ENCODE peak calls at places on chromosomes 16 and 17, in five cellular contexts. W is heart left ventricle, O is body of pancreas, L is sigmoid colon, G is prostate gland. P is an unnamed sample.
A peak's percentile ranks its signal among the peaks of the same experiment; 100 is the strongest.

GRCh38 chr17:76353004-76353598 is 615 bp downstream of the PRPSAP1 start:
- DNase-seq in L (peak; percentile 68), G (peak; percentile 10), W (peak; percentile 28), O (peak; percentile 36), P (peak; percentile 53)

GRCh38 chr16:12796498-12796897 is 7.2 kb downstream of the CPPED1 start:
- DNase-seq in W (no peak), G (no peak), L (no peak), O (no peak), P (no peak)

GRCh38 chr16:17921357-17921978 is 415.1 kb downstream of the NPIPA8 start:
- DNase-seq in G (peak; percentile 26), L (no peak), O (no peak), W (no peak), P (no peak)

GRCh38 chr17:58993322-58993721 is 113.4 kb downstream of the TRIM37 start:
- DNase-seq in L (no peak), G (no peak), O (no peak), W (no peak), P (no peak)

GRCh38 chr17:4485676-4486646 is 12.7 kb upstream of the SPNS2 start:
- DNase-seq in W (peak; percentile 43), O (no peak), G (no peak), L (no peak), P (no peak)

GRCh38 chr17:45197555-45198334 is 23.9 kb upstream of the FMNL1 start:
- DNase-seq in O (peak; percentile 94), W (peak; percentile 93), G (peak; percentile 80), L (peak; percentile 95), P (peak; percentile 94)

GRCh38 chr17:27919120-27919519 is 26.0 kb upstream of the LYRM9 start:
- DNase-seq in W (no peak), O (peak; percentile 53), G (no peak), L (no peak), P (no peak)

GRCh38 chr17:80793851-80794267 is 197.8 kb upstream of the CHMP6 start:
- DNase-seq in W (no peak), O (no peak), G (no peak), L (peak; percentile 50), P (no peak)

GRCh38 chr16:50169555-50170096 is 16.5 kb downstream of the TENT4B start:
- DNase-seq in L (no peak), O (no peak), W (no peak), G (no peak), P (no peak)

GRCh38 chr17:38620551-38621277 is 15.0 kb upstream of the SRCIN1 start:
- DNase-seq in W (no peak), L (no peak), G (no peak), O (no peak), P (no peak)

GRCh38 chr17:82023447-82024241 is 539 bp downstream of the LRRC45 start:
- DNase-seq in L (no peak), O (peak; percentile 43), W (no peak), G (no peak), P (no peak)

GRCh38 chr17:79355186-79355585 is 255.7 kb downstream of the RBFOX3 start:
- DNase-seq in G (no peak), O (no peak), L (no peak), W (no peak), P (peak; percentile 70)

GRCh38 chr16:85988723-85989313 is 89.9 kb downstream of the IRF8 start:
- DNase-seq in O (no peak), L (peak; percentile 25), G (no peak), W (no peak), P (no peak)

GRCh38 chr17:69907081-69907847 is 167.8 kb upstream of the KCNJ16 start:
- DNase-seq in L (no peak), O (no peak), W (no peak), G (no peak), P (no peak)

GRCh38 chr17:33234930-33235685 is 58.0 kb downstream of the ASIC2 start:
- DNase-seq in G (peak; percentile 27), W (peak; percentile 79), O (peak; percentile 75), L (peak; percentile 85), P (peak; percentile 14)

GRCh38 chr17:75549246-75550138 is 24.0 kb downstream of the LLGL2 start:
- DNase-seq in L (no peak), W (no peak), G (peak; percentile 88), O (peak; percentile 96), P (peak; percentile 96)

GRCh38 chr16:54933281-54934150 is 2.9 kb downstream of the IRX5 start:
- DNase-seq in O (no peak), W (no peak), G (no peak), L (no peak), P (no peak)

GRCh38 chr16:78434401-78434800 is 334.9 kb downstream of the WWOX start:
- DNase-seq in W (no peak), L (no peak), G (no peak), O (no peak), P (peak; percentile 50)

GRCh38 chr17:75047398-75048098 is 523 bp downstream of the KCTD2 start:
- DNase-seq in L (peak; percentile 80), G (no peak), W (peak; percentile 45), O (peak; percentile 27), P (peak; percentile 16)

GRCh38 chr17:31581022-31581483 is 189.6 kb downstream of the RAB11FIP4 start:
- DNase-seq in L (peak; percentile 92), O (peak; percentile 80), G (peak; percentile 85), W (peak; percentile 89), P (peak; percentile 87)

GRCh38 chr16:25700547-25700946 is 8.8 kb downstream of the HS3ST4 start:
- DNase-seq in L (no peak), G (no peak), W (no peak), O (no peak), P (no peak)

GRCh38 chr16:20385844-20386832 is 18.4 kb downstream of the PDILT start:
- DNase-seq in O (peak; percentile 83), W (peak; percentile 56), L (peak; percentile 74), G (peak; percentile 51), P (peak; percentile 60)

GRCh38 chr16:52617591-52617990 is 70.6 kb upstream of the TOX3 start:
- DNase-seq in L (no peak), W (no peak), O (no peak), G (no peak), P (no peak)

GRCh38 chr16:69150146-69150865 is 17.9 kb downstream of the UTP4 start:
- DNase-seq in G (peak; percentile 73), O (peak; percentile 61), W (no peak), L (no peak), P (peak; percentile 69)

GRCh38 chr16:31568577-31569359 is 41.1 kb downstream of the AHSP start:
- DNase-seq in L (no peak), G (peak; percentile 11), W (no peak), O (peak; percentile 26), P (no peak)

GRCh38 chr16:84240455-84240854 is 643 bp upstream of the KCNG4 start:
- DNase-seq in W (no peak), G (no peak), O (no peak), L (no peak), P (no peak)

GRCh38 chr16:84236671-84237070 is 3.1 kb downstream of the KCNG4 start:
- DNase-seq in W (no peak), G (no peak), O (no peak), L (no peak), P (no peak)

GRCh38 chr16:84239186-84239790 is 524 bp downstream of the KCNG4 start:
- DNase-seq in O (no peak), W (no peak), L (no peak), G (no peak), P (peak; percentile 30)

GRCh38 chr16:84239910-84240309 is at the start of gene KCNG4:
- DNase-seq in L (no peak), O (no peak), G (no peak), W (no peak), P (no peak)

GRCh38 chr16:84237994-84238750 is 1.6 kb downstream of the KCNG4 start:
- DNase-seq in L (no peak), G (no peak), O (no peak), W (no peak), P (peak; percentile 52)
- H3K27me3 ChIP-seq in L (no peaks in the 10 kb centered on the region), G (peaks cover 4% of the 10 kb centered on the region), O (peaks cover 7% of the 10 kb centered on the region), W (peaks cover 20% of the 10 kb centered on the region), P (no peaks in the 10 kb centered on the region)

GRCh38 chr16:22782299-22782698 is 31.7 kb upstream of the HS3ST2 start:
- DNase-seq in L (no peak), O (no peak), W (no peak), G (no peak), P (peak; percentile 3)
- TF ChIP-seq POLR2A in L (no peak), O (no peak), W (no peak), G (no peak), P (no peak)

DNA sequence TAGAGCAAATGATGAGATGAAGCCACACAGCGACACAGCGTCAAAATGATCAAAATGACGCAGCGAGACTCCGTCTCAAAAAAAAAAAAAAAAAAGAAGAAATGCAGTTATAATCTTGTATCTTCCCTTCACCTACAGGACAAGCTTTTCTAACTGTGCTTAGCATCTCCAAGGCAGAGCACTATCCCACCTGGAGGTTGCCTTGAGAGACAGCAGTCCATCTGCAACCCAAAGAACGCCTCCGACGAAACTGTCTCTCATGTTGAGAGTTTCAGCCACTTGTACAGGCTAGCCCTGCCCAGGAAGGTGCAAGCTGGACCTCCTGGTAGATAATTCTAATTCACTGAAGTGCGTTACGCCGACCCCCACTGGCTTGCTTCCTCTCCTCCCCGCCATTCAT is 46.7 kb upstream of the GCSH start:
- DNase-seq in L (no peak), O (no peak), W (no peak), G (no peak), P (no peak)
- TF ChIP-seq CTCF in L (no peak), O (no peak), W (no peak), G (no peak), P (no peak)

GRCh38 chr17:47839071-47839470 is 2.0 kb downstream of the SCRN2 start:
- DNase-seq in L (no peak), G (no peak), W (no peak), O (no peak), P (no peak)

GRCh38 chr17:47837401-47838039 is 3.6 kb downstream of the SCRN2 start:
- DNase-seq in L (no peak), W (no peak), O (no peak), G (no peak), P (no peak)

GRCh38 chr17:47834756-47835155 is 3.3 kb downstream of the LRRC46 start:
- DNase-seq in W (no peak), G (no peak), L (no peak), O (no peak), P (no peak)

GRCh38 chr17:47838636-47839035 is 2.4 kb downstream of the SCRN2 start:
- DNase-seq in L (no peak), G (no peak), W (no peak), O (no peak), P (no peak)

GRCh38 chr17:47836601-47837000 is 4.5 kb downstream of the SCRN2 start:
- DNase-seq in O (no peak), W (no peak), L (no peak), G (no peak), P (no peak)
- H3K27me3 ChIP-seq in O (no peaks in the 10 kb centered on the region), W (no peaks in the 10 kb centered on the region), L (no peaks in the 10 kb centered on the region), G (no peaks in the 10 kb centered on the region), P (no peaks in the 10 kb centered on the region)

P was measured in thyroid gland.